ENCODE peak calls at places on chromosomes 3 and 15, in ten cellular contexts. H is activated CD8-positive, alpha-beta T cell treated with anti-CD3 and anti-CD28 coated beads for 36 hours; M is brain microvascular endothelial cell; Q is GM06990; W is hepatocyte; E is kidney; O is glutamatergic neuron; Y is GM12865; G is cardiac fibroblast; A is sigmoid colon. C is an unnamed sample.

GRCh38 chr3:74661672-74662071 is 47.2 kb upstream of the CNTN3 start:
- DNase-seq in H (no peak), M (no peak), Q (no peak), W (no peak), E (no peak), O (no peak), Y (no peak), G (no peak), A (no peak), C (no peak)

GRCh38 chr3:143352031-143352623 is 232.6 kb downstream of the CHST2 start:
- DNase-seq in H (no peak), M (no peak), Q (no peak), W (no peak), E (peak; percentile 52), O (no peak), Y (no peak), G (no peak), A (no peak), C (no peak)

GRCh38 chr3:134449277-134449676 is 36.5 kb downstream of the ANAPC13 start:
- DNase-seq in H (peak; percentile 12), M (peak; percentile 54), Q (no peak), W (no peak), E (no peak), O (no peak), Y (peak; percentile 25), G (peak; percentile 68), A (no peak), C (no peak)

GRCh38 chr3:53192608-53193007 is 31.6 kb downstream of the PRKCD start:
- DNase-seq in H (no peak), M (no peak), Q (no peak), W (no peak), E (peak; percentile 72), O (no peak), Y (peak; percentile 86), G (no peak), A (no peak), C (peak; percentile 47)

GRCh38 chr3:187737401-187738088 is 7.7 kb downstream of the BCL6 start:
- DNase-seq in H (peak; percentile 63), M (peak; percentile 64), Q (no peak), W (peak; percentile 85), E (peak; percentile 94), O (peak; percentile 67), Y (no peak), G (peak; percentile 86), A (peak; percentile 92), C (no peak)

GRCh38 chr15:90062023-90062728 is 40.1 kb downstream of the IDH2 start:
- DNase-seq in H (peak; percentile 61), M (peak; percentile 9), Q (no peak), W (peak; percentile 44), E (peak; percentile 88), O (peak; percentile 75), Y (peak; percentile 84), G (peak; percentile 19), A (no peak), C (no peak)

GRCh38 chr3:114551770-114552526 is 258.1 kb downstream of the TIGIT start:
- DNase-seq in H (no peak), M (peak; percentile 89), Q (no peak), W (no peak), E (peak; percentile 50), O (no peak), Y (no peak), G (peak; percentile 49), A (no peak), C (no peak)

GRCh38 chr3:47404955-47405790 is 24.4 kb downstream of the PTPN23 start:
- DNase-seq in H (no peak), M (no peak), Q (no peak), W (no peak), E (peak; percentile 70), O (no peak), Y (no peak), G (peak; percentile 81), A (peak; percentile 73), C (no peak)

GRCh38 chr3:147411777-147412176 is 2.6 kb downstream of the ZIC1 start:
- DNase-seq in H (no peak), M (no peak), Q (no peak), W (no peak), E (no peak), O (no peak), Y (no peak), G (no peak), A (no peak), C (no peak)

GRCh38 chr3:133834621-133835417 is 29.2 kb downstream of the SRPRB start:
- DNase-seq in H (no peak), M (no peak), Q (no peak), W (no peak), E (no peak), O (no peak), Y (no peak), G (no peak), A (no peak), C (no peak)

GRCh38 chr3:23809840-23810341 is 4.1 kb downstream of the UBE2E1 start:
- DNase-seq in H (peak; percentile 11), M (no peak), Q (no peak), W (no peak), E (no peak), O (no peak), Y (peak; percentile 54), G (no peak), A (no peak), C (peak; percentile 51)

DNA sequence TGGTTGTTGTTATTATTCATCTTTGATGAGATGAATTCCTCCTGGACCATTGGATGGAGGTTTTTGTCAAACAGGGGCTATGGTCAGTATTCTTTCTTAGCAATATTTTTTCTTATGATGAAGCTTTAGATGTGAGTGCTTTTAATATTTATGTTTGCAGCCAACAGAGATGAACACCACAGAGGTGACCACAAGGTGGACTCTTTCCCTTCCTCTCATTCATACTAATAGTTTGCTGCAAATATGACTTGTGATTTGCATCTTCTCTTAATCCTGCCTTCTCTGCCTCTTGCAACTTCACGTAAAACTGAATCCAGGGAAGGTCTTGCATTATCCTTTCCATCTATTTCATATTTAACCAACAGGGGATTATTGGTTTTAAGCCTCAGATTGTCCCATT is 473.1 kb upstream of the UBE2E2 start:
- DNase-seq in H (no peak), M (peak; percentile 25), Q (no peak), W (peak; percentile 8), E (no peak), O (no peak), Y (peak; percentile 7), G (no peak), A (no peak), C (no peak)
- TF ChIP-seq CTCF in H (peak; percentile 14), M (peak; percentile 50), Q (no peak), W (peak; percentile 44), E (peak; percentile 16), O (peak; percentile 25), Y (peak; percentile 8), G (no peak), A (no peak), C (no peak)

GRCh38 chr15:69133862-69134519 is 26.4 kb upstream of the GLCE start:
- DNase-seq in H (no peak), M (no peak), Q (no peak), W (no peak), E (no peak), O (no peak), Y (no peak), G (no peak), A (no peak), C (no peak)

GRCh38 chr15:69134841-69135240 is 25.6 kb upstream of the GLCE start:
- DNase-seq in H (no peak), M (no peak), Q (no peak), W (no peak), E (no peak), O (no peak), Y (no peak), G (no peak), A (no peak), C (no peak)

GRCh38 chr15:69132430-69132829 is 28.0 kb upstream of the GLCE start:
- DNase-seq in H (no peak), M (no peak), Q (no peak), W (no peak), E (no peak), O (no peak), Y (no peak), G (no peak), A (no peak), C (no peak)

GRCh38 chr15:69131362-69132215 is 28.8 kb upstream of the GLCE start:
- DNase-seq in H (no peak), M (no peak), Q (no peak), W (no peak), E (no peak), O (no peak), Y (no peak), G (no peak), A (no peak), C (no peak)

GRCh38 chr15:69132935-69133861 is 27.2 kb upstream of the GLCE start:
- DNase-seq in H (no peak), M (no peak), Q (no peak), W (no peak), E (no peak), O (no peak), Y (no peak), G (peak; percentile 12), A (no peak), C (no peak)
- TF ChIP-seq CTCF in H (no peak), M (no peak), Q (no peak), W (no peak), E (no peak), O (no peak), Y (no peak), G (no peak), A (no peak), C (no peak)

DNA sequence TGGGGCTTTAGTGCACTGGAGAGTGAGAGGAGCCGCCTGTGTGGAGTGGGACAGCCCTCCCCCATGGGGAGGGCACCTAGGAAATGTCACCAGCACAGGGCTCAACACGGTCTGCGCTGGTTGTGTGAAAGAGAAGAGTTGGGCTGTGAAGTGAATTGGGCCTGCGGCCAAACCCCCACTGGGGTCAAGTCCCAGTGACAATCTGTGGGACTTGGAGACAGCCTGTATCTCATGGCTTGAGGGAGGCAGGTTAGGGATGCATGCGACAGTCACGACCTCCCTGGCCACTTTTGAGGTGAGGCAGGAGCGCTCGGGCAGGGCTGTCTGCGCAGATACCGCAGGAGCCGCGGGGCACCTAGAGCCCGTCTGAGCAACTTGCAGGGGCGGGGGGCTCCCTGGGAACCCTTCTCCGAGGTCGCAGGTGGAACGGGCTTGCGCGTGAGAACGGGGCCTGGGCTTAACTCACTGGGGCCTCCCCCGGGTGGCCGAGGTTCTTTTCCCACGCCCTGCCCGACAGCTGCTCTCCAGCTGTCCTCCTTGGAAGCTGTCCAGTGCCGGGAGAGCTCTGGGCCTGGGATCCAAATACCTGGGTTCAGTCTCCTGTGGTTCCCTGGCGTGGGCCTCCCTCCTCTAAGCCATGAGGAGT is 77.4 kb downstream of the SNRK start:
- DNase-seq in H (no peak), M (peak; percentile 33), Q (no peak), W (no peak), E (peak; percentile 83), O (no peak), Y (no peak), G (peak; percentile 68), A (peak; percentile 84), C (no peak)
- TF ChIP-seq CTCF in H (no peak), M (no peak), Q (no peak), W (no peak), E (no peak), O (no peak), Y (no peak), G (no peak), A (no peak), C (no peak)

DNA sequence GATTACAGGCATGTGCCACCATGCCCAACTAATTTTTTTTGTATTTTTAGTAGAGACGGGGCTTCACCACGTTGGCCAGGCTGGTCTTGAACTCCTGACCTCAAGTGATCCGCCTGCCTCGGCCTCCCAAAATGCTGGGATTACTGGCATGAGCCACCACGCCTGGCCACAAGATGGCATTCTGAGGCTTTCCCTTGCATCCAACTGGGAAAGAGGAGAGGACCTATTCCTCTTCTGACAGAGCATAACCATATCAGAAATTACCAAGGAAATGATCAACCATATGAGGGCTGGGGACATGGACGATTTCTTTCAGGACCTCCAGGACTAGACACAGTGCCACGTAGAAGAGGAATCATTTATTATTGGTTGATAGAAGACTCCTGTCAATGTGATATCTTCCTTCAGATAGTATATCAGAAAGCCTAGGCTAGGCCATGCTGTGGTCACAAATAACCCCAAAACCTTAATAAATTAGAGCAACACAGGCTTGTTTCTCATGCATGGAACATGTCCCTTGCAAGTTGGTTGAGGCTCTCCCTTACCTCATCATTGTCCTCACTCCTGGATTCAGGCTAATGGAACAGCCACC is 372.3 kb upstream of the IL12A start:
- DNase-seq in H (no peak), M (peak; percentile 65), Q (no peak), W (peak; percentile 48), E (no peak), O (peak; percentile 33), Y (no peak), G (peak; percentile 64), A (no peak), C (no peak)
- TF ChIP-seq CTCF in H (no peak), M (peak; percentile 78), Q (no peak), W (peak; percentile 74), E (peak; percentile 74), O (peak; percentile 29), Y (no peak), G (peak; percentile 68), A (peak; percentile 61), C (no peak)